ENCODE peak calls at places on chromosomes 5 and 9, in seven cellular contexts. B is PC-3, F is fibroblast of lung, V is astrocyte, Z is endothelial cell of umbilical vein, O is HCT116, U is K562. X is an unnamed sample.

GRCh38 chr5:83563631-83564030 is 92.1 kb downstream of the VCAN start:
- DNase-seq in B (peak; percentile 83), F (peak; percentile 47), V (no peak), Z (no peak), O (no peak), U (no peak), X (no peak)

GRCh38 chr9:70083429-70083828 is 39.8 kb downstream of the MAMDC2 start:
- DNase-seq in B (no peak), F (peak; percentile 59), V (peak; percentile 40), Z (no peak), O (no peak), U (no peak), X (no peak)

GRCh38 chr9:107557236-107557990 is 67.8 kb upstream of the KLF4 start:
- DNase-seq in B (peak; percentile 88), F (peak; percentile 78), V (peak; percentile 75), Z (peak; percentile 17), O (peak; percentile 79), U (no peak), X (no peak)

GRCh38 chr9:9998491-9999287 is 614.1 kb downstream of the PTPRD start:
- DNase-seq in B (peak; percentile 4), F (no peak), V (no peak), Z (peak; percentile 86), O (no peak), U (no peak), X (no peak)

GRCh38 chr9:5438301-5439162 is 807 bp upstream of the PLGRKT start:
- DNase-seq in B (no peak), F (peak; percentile 72), V (peak; percentile 73), Z (peak; percentile 35), O (no peak), U (no peak), X (no peak)

GRCh38 chr5:77133061-77133758 is 46.1 kb upstream of the ZBED3 start:
- DNase-seq in B (peak; percentile 97), F (peak; percentile 99), V (peak; percentile 98), Z (peak; percentile 92), O (peak; percentile 72), U (no peak), X (no peak)

GRCh38 chr9:98783518-98784226 is 12.7 kb downstream of the ANKS6 start:
- DNase-seq in B (no peak), F (no peak), V (no peak), Z (no peak), O (no peak), U (no peak), X (no peak)

GRCh38 chr9:111815200-111816070 is 20.7 kb upstream of the SHOC1 start:
- DNase-seq in B (peak; percentile 43), F (peak; percentile 7), V (no peak), Z (peak; percentile 21), O (no peak), U (no peak), X (no peak)

GRCh38 chr9:74736635-74737034 is 151.1 kb downstream of the TRPM6 start:
- DNase-seq in B (no peak), F (no peak), V (no peak), Z (no peak), O (no peak), U (no peak), X (no peak)

GRCh38 chr5:78964889-78965288 is 20.2 kb downstream of the ARSB start:
- DNase-seq in B (peak; percentile 64), F (peak; percentile 64), V (peak; percentile 47), Z (peak; percentile 79), O (peak; percentile 48), U (peak; percentile 47), X (no peak)

GRCh38 chr9:34603610-34604231 is 8.2 kb downstream of the RPP25L start:
- DNase-seq in B (peak; percentile 84), F (peak; percentile 50), V (peak; percentile 31), Z (peak; percentile 77), O (peak; percentile 42), U (peak; percentile 79), X (peak; percentile 79)

GRCh38 chr9:100515578-100516494 is 42.9 kb downstream of the TMEFF1 start:
- DNase-seq in B (no peak), F (peak; percentile 61), V (peak; percentile 58), Z (no peak), O (no peak), U (peak; percentile 11), X (no peak)

GRCh38 chr9:87525546-87526303 is 28.1 kb downstream of the DAPK1 start:
- DNase-seq in B (no peak), F (no peak), V (no peak), Z (no peak), O (no peak), U (no peak), X (no peak)

GRCh38 chr5:135829681-135830383 is 4.6 kb upstream of the SLC25A48 start:
- DNase-seq in B (peak; percentile 68), F (peak; percentile 18), V (peak; percentile 8), Z (peak; percentile 40), O (peak; percentile 63), U (peak; percentile 74), X (peak; percentile 62)

GRCh38 chr5:4533457-4534105 is 606.5 kb upstream of the ADAMTS16 start:
- DNase-seq in B (no peak), F (peak; percentile 68), V (peak; percentile 63), Z (no peak), O (no peak), U (no peak), X (peak; percentile 63)

GRCh38 chr5:179852993-179853547 is 5.5 kb downstream of the MRNIP start:
- DNase-seq in B (no peak), F (no peak), V (no peak), Z (no peak), O (no peak), U (no peak), X (no peak)

GRCh38 chr5:86862093-86862492 is 244.4 kb downstream of the COX7C start:
- DNase-seq in B (no peak), F (no peak), V (no peak), Z (no peak), O (no peak), U (no peak), X (no peak)

GRCh38 chr9:84758817-84759216 is 89.3 kb downstream of the NTRK2 start:
- DNase-seq in B (no peak), F (no peak), V (no peak), Z (no peak), O (no peak), U (no peak), X (no peak)

GRCh38 chr9:95091971-95092320 is 225.6 kb downstream of the FANCC start:
- DNase-seq in B (peak; percentile 53), F (peak; percentile 92), V (peak; percentile 89), Z (no peak), O (no peak), U (no peak), X (no peak)

GRCh38 chr5:74393943-74394342 is 246.6 kb downstream of the ENC1 start:
- DNase-seq in B (no peak), F (no peak), V (no peak), Z (no peak), O (no peak), U (no peak), X (no peak)

GRCh38 chr5:72265032-72265903 is 54.8 kb downstream of the MRPS27 start:
- DNase-seq in B (no peak), F (no peak), V (no peak), Z (no peak), O (no peak), U (no peak), X (no peak)

GRCh38 chr5:16736158-16736994 is 119.6 kb upstream of the RETREG1 start:
- DNase-seq in B (peak; percentile 83), F (peak; percentile 78), V (peak; percentile 73), Z (peak; percentile 86), O (peak; percentile 24), U (peak; percentile 7), X (no peak)

GRCh38 chr9:133682961-133683493 is 46.9 kb downstream of the DBH start:
- DNase-seq in B (no peak), F (no peak), V (no peak), Z (no peak), O (no peak), U (no peak), X (no peak)

GRCh38 chr5:136123236-136123768 is 9.3 kb upstream of the SMAD5 start:
- DNase-seq in B (peak; percentile 90), F (peak; percentile 34), V (peak; percentile 16), Z (no peak), O (peak; percentile 40), U (no peak), X (no peak)

GRCh38 chr5:75640826-75641225 is 29.6 kb downstream of the ANKDD1B start:
- DNase-seq in B (no peak), F (peak; percentile 49), V (peak; percentile 31), Z (peak; percentile 50), O (no peak), U (no peak), X (no peak)

GRCh38 chr9:89022902-89023301 is 31.6 kb downstream of the S1PR3 start:
- DNase-seq in B (no peak), F (peak; percentile 79), V (peak; percentile 74), Z (peak; percentile 35), O (no peak), U (no peak), X (no peak)

GRCh38 chr5:154485092-154485491 is 7.1 kb upstream of the HAND1 start:
- DNase-seq in B (no peak), F (no peak), V (no peak), Z (no peak), O (no peak), U (no peak), X (no peak)
- TF ChIP-seq EZH2 in B (no peak), F (no peak), V (no peak), Z (no peak), O (no peak), U (no peak), X (no peak)

GRCh38 chr5:58548104-58548503 is 34.8 kb upstream of the RAB3C start:
- DNase-seq in B (no peak), F (no peak), V (no peak), Z (no peak), O (no peak), U (no peak), X (no peak)
- TF ChIP-seq CTCF in B (no peak), F (no peak), V (no peak), Z (no peak), O (no peak), U (no peak), X (no peak)

DNA sequence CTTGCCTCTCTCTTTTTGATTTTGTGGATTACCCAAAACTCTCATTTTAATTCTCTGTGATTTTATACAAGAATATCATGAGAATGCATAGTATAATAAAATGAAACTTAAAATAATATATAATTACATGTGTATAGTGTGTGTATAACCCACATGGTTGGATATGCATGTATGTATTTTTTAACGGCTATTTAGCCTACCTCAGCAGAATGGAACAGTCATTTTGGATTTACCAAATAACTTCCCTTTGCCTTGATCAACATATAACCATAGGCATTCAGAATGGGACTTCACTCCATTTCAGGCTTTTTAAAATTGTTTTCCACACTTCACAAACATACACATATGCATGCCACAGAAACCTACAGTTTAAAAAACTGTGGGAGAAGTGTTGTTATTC is 161.2 kb downstream of the SLF1 start:
- DNase-seq in B (no peak), F (no peak), V (no peak), Z (no peak), O (no peak), U (no peak), X (no peak)
- TF ChIP-seq EZH2 in B (no peak), F (no peak), V (no peak), Z (no peak), O (no peak), U (no peak), X (no peak)

GRCh38 chr9:6590772-6591384 is 54.7 kb downstream of the GLDC start:
- DNase-seq in B (no peak), F (no peak), V (no peak), Z (no peak), O (peak; percentile 51), U (no peak), X (no peak)

GRCh38 chr9:6581266-6581665 is 64.3 kb downstream of the GLDC start:
- DNase-seq in B (no peak), F (no peak), V (no peak), Z (no peak), O (no peak), U (no peak), X (no peak)

GRCh38 chr9:6590329-6590728 is 55.2 kb downstream of the GLDC start:
- DNase-seq in B (no peak), F (no peak), V (no peak), Z (no peak), O (no peak), U (no peak), X (no peak)

GRCh38 chr9:6584881-6585597 is 60.5 kb downstream of the GLDC start:
- DNase-seq in B (peak; percentile 63), F (peak; percentile 36), V (peak; percentile 20), Z (peak; percentile 58), O (peak; percentile 23), U (peak; percentile 13), X (no peak)
- TF ChIP-seq CTCF in B (peak; percentile 64), F (no peak), V (peak; percentile 41), Z (peak; percentile 23), O (peak; percentile 69), U (no peak), X (peak; percentile 65)